ENCODE peak calls at places on chromosomes 1 and 21, in eight cellular contexts. P is CD4-positive, CD25-positive, alpha-beta regulatory T cell; O is OCI-LY7; A is uterus; D is neuronal stem cell; T is CD8-positive, alpha-beta memory T cell; N is aorta; G is right cardiac atrium. W is an unnamed sample.
A peak's percentile ranks its signal among the peaks of the same experiment; 100 is the strongest.

GRCh38 chr1:11471473-11471872 is 7.5 kb upstream of the DISP3 start:
- DNase-seq in P (no peak), O (no peak), A (no peak), D (no peak), T (no peak), N (no peak), G (no peak), W (no peak)

GRCh38 chr1:45411510-45411899 is 71.3 kb upstream of the MUTYH start:
- DNase-seq in P (no peak), O (no peak), A (no peak), D (no peak), T (no peak), N (no peak), G (no peak), W (no peak)

GRCh38 chr1:149995927-149996326 is 14.6 kb downstream of the OTUD7B start:
- DNase-seq in P (no peak), O (no peak), A (no peak), D (no peak), T (no peak), N (no peak), G (no peak), W (no peak)

GRCh38 chr1:210750468-210750867 is 383.5 kb downstream of the KCNH1 start:
- DNase-seq in P (no peak), O (no peak), A (no peak), D (no peak), T (no peak), N (no peak), G (no peak), W (no peak)

GRCh38 chr1:110610084-110610483 is 3.9 kb upstream of the KCNA2 start:
- DNase-seq in P (no peak), O (no peak), A (no peak), D (no peak), T (no peak), N (no peak), G (no peak), W (no peak)

GRCh38 chr1:29123871-29124365 is at the start of gene TMEM200B:
- DNase-seq in P (no peak), O (no peak), A (peak; percentile 71), D (no peak), T (no peak), N (peak; percentile 83), G (peak; percentile 72), W (no peak)

GRCh38 chr1:22196641-22197040 is 53.7 kb upstream of the WNT4 start:
- DNase-seq in P (no peak), O (no peak), A (no peak), D (no peak), T (no peak), N (no peak), G (no peak), W (no peak)

GRCh38 chr1:157624471-157624870 is 26.6 kb upstream of the FCRL4 start:
- DNase-seq in P (no peak), O (no peak), A (no peak), D (no peak), T (no peak), N (no peak), G (no peak), W (no peak)

GRCh38 chr1:17441265-17441992 is 2.0 kb upstream of the RCC2 start:
- DNase-seq in P (no peak), O (peak; percentile 58), A (no peak), D (no peak), T (no peak), N (no peak), G (no peak), W (no peak)

GRCh38 chr1:233326319-233326994 is 1.1 kb upstream of the MAP3K21 start:
- DNase-seq in P (no peak), O (no peak), A (no peak), D (no peak), T (no peak), N (no peak), G (no peak), W (no peak)

GRCh38 chr1:112954059-112954458 is 1.9 kb downstream of the SLC16A1 start:
- DNase-seq in P (no peak), O (no peak), A (no peak), D (no peak), T (no peak), N (no peak), G (no peak), W (no peak)

GRCh38 chr1:56073614-56074356 is 505.6 kb downstream of the PLPP3 start:
- DNase-seq in P (no peak), O (no peak), A (peak; percentile 56), D (no peak), T (no peak), N (peak; percentile 85), G (peak; percentile 76), W (no peak)

GRCh38 chr1:209650454-209650853 is 1.8 kb downstream of the LAMB3 start:
- DNase-seq in P (no peak), O (no peak), A (no peak), D (no peak), T (no peak), N (no peak), G (no peak), W (no peak)

GRCh38 chr1:203163891-203164635 is 11.6 kb downstream of the MYBPH start:
- DNase-seq in P (no peak), O (no peak), A (no peak), D (no peak), T (no peak), N (no peak), G (no peak), W (no peak)

GRCh38 chr1:59288046-59288445 is 8.8 kb upstream of the FGGY start:
- DNase-seq in P (no peak), O (no peak), A (no peak), D (no peak), T (no peak), N (no peak), G (no peak), W (no peak)

GRCh38 chr1:20867062-20867461 is 80.0 kb upstream of the HP1BP3 start:
- DNase-seq in P (no peak), O (no peak), A (no peak), D (no peak), T (no peak), N (no peak), G (no peak), W (no peak)

GRCh38 chr1:198024782-198025181 is 107.6 kb downstream of the LHX9 start:
- DNase-seq in P (no peak), O (no peak), A (no peak), D (no peak), T (no peak), N (no peak), G (no peak), W (no peak)

GRCh38 chr21:25643486-25643885 is 4.4 kb downstream of the JAM2 start:
- DNase-seq in P (no peak), O (no peak), A (no peak), D (no peak), T (no peak), N (no peak), G (no peak), W (no peak)

GRCh38 chr1:161191971-161192370 is 6.9 kb downstream of the ADAMTS4 start:
- DNase-seq in P (no peak), O (no peak), A (no peak), D (no peak), T (no peak), N (peak; percentile 61), G (peak; percentile 52), W (no peak)

GRCh38 chr1:193569696-193570269 is 383.4 kb upstream of the B3GALT2 start:
- DNase-seq in P (no peak), O (no peak), A (no peak), D (no peak), T (no peak), N (no peak), G (no peak), W (no peak)
- H3K27ac ChIP-seq in P (peak overlapping the region; percentile 48), O (no peak overlapping the region), A (no peak overlapping the region), D (no peak overlapping the region), T (no peak overlapping the region), N (no peak overlapping the region), G (no peak overlapping the region), W (no peak overlapping the region)

DNA sequence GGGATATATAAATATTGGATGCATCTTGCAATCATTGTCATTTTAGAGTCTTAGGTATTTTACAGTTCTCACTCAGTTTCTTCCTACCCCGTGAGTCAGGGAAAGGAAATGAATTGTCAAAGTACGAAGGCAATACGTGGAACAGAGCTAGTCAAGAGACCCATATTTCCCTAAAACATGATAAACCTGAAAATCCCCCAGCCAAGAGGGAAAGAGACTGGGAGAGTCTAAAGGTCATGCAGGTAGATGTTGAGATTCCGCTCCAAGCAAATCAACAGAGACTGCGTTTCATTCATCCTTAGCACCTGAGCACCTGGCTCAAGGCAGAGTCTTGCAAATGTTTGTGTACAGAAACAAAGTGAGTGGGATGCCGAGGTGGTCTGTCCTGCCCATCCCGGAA is 58.0 kb downstream of the SH3GLB1 start:
- DNase-seq in P (no peak), O (no peak), A (no peak), D (no peak), T (no peak), N (no peak), G (no peak), W (no peak)
- H3K4me3 ChIP-seq in P (no peak overlapping the region), O (no peak overlapping the region), A (no peak overlapping the region), D (no peak overlapping the region), T (no peak overlapping the region), N (no peak overlapping the region), G (no peak overlapping the region), W (no peak overlapping the region)

GRCh38 chr1:93678491-93678890 is 3.1 kb downstream of the BCAR3 start:
- DNase-seq in P (no peak), O (no peak), A (no peak), D (no peak), T (no peak), N (no peak), G (no peak), W (no peak)
- H3K27ac ChIP-seq in P (no peak overlapping the region), O (no peak overlapping the region), A (no peak overlapping the region), D (no peak overlapping the region), T (no peak overlapping the region), N (no peak overlapping the region), G (no peak overlapping the region), W (no peak overlapping the region)

GRCh38 chr1:204417231-204417997 is 5.8 kb upstream of the PPP1R15B start:
- DNase-seq in P (no peak), O (no peak), A (peak; percentile 59), D (no peak), T (no peak), N (peak; percentile 84), G (no peak), W (peak; percentile 73)

GRCh38 chr1:204419064-204419403 is 7.4 kb upstream of the PPP1R15B start:
- DNase-seq in P (no peak), O (no peak), A (no peak), D (no peak), T (no peak), N (no peak), G (no peak), W (no peak)

GRCh38 chr1:204416589-204417230 is 5.1 kb upstream of the PPP1R15B start:
- DNase-seq in P (no peak), O (no peak), A (no peak), D (no peak), T (no peak), N (no peak), G (no peak), W (no peak)

GRCh38 chr1:204420039-204421004 is 8.7 kb upstream of the PPP1R15B start:
- DNase-seq in P (no peak), O (no peak), A (no peak), D (no peak), T (no peak), N (no peak), G (no peak), W (no peak)

GRCh38 chr1:204418174-204419063 is 6.8 kb upstream of the PPP1R15B start:
- DNase-seq in P (no peak), O (peak; percentile 49), A (no peak), D (no peak), T (no peak), N (no peak), G (no peak), W (no peak)
- H3K4me3 ChIP-seq in P (no peak overlapping the region), O (no peak overlapping the region), A (no peak overlapping the region), D (no peak overlapping the region), T (no peak overlapping the region), N (no peak overlapping the region), G (no peak overlapping the region), W (no peak overlapping the region)

GRCh38 chr1:187517508-187517907 is 688.8 kb downstream of the PLA2G4A start:
- DNase-seq in P (no peak), O (no peak), A (no peak), D (no peak), T (no peak), N (no peak), G (no peak), W (no peak)
- H3K27ac ChIP-seq in P (no peak overlapping the region), O (no peak overlapping the region), A (no peak overlapping the region), D (no peak overlapping the region), T (no peak overlapping the region), N (no peak overlapping the region), G (no peak overlapping the region), W (no peak overlapping the region)

W was measured in SJCRH30.